ENCODE peak calls at places on chromosomes 1 and 21, in eight cellular contexts. O, K, Q, F, M, V, P and L are unnamed samples.

GRCh38 chr1:91564888-91565700 is 64.4 kb downstream of the CDC7 start:
- DNase-seq in O (no peak), K (no peak), Q (peak; percentile 68), F (no peak), M (no peak), V (no peak), P (no peak), L (no peak)

GRCh38 chr1:11168731-11169130 is 20.4 kb upstream of the ANGPTL7 start:
- DNase-seq in O (no peak), K (no peak), Q (peak; percentile 41), F (no peak), M (no peak), V (no peak), P (no peak), L (no peak)

GRCh38 chr21:16108561-16109070 is 378.8 kb downstream of the USP25 start:
- DNase-seq in O (no peak), K (no peak), Q (peak; percentile 87), F (no peak), M (no peak), V (no peak), P (no peak), L (no peak)

GRCh38 chr1:36085126-36085525 is 1.2 kb downstream of the TEKT2 start:
- DNase-seq in O (peak; percentile 20), K (no peak), Q (no peak), F (no peak), M (no peak), V (no peak), P (no peak), L (no peak)

GRCh38 chr1:47618830-47619229 is 181.0 kb downstream of the FOXD2 start:
- DNase-seq in O (no peak), K (no peak), Q (no peak), F (no peak), M (no peak), V (no peak), P (no peak), L (no peak)

GRCh38 chr1:86150553-86151055 is 6.0 kb downstream of the COL24A1 start:
- DNase-seq in O (no peak), K (no peak), Q (peak; percentile 52), F (no peak), M (no peak), V (no peak), P (no peak), L (no peak)

GRCh38 chr21:42031816-42032215 is 21.7 kb upstream of the ZBTB21 start:
- DNase-seq in O (no peak), K (no peak), Q (no peak), F (no peak), M (no peak), V (no peak), P (no peak), L (no peak)

GRCh38 chr1:89833183-89834077 is 12.6 kb downstream of the LRRC8D start:
- DNase-seq in O (no peak), K (no peak), Q (no peak), F (no peak), M (no peak), V (no peak), P (peak; percentile 17), L (no peak)

GRCh38 chr1:231363624-231364023 is 25.5 kb downstream of the SPRTN start:
- DNase-seq in O (no peak), K (no peak), Q (no peak), F (no peak), M (no peak), V (no peak), P (no peak), L (no peak)

GRCh38 chr1:219085988-219086387 is 87.7 kb upstream of the LYPLAL1 start:
- DNase-seq in O (no peak), K (no peak), Q (peak; percentile 81), F (no peak), M (no peak), V (no peak), P (no peak), L (no peak)

GRCh38 chr1:97654866-97655265 is 266.0 kb downstream of the DPYD start:
- DNase-seq in O (no peak), K (no peak), Q (peak; percentile 88), F (no peak), M (no peak), V (no peak), P (no peak), L (no peak)

GRCh38 chr21:15592271-15592860 is 137.4 kb upstream of the USP25 start:
- DNase-seq in O (no peak), K (no peak), Q (peak; percentile 38), F (peak; percentile 49), M (peak; percentile 65), V (no peak), P (no peak), L (no peak)

GRCh38 chr1:17304155-17304826 is 3.7 kb upstream of the PADI4 start:
- DNase-seq in O (no peak), K (no peak), Q (no peak), F (no peak), M (no peak), V (no peak), P (no peak), L (no peak)

GRCh38 chr1:162919043-162919442 is 58.1 kb upstream of the CCDC190 start:
- DNase-seq in O (no peak), K (no peak), Q (no peak), F (no peak), M (no peak), V (no peak), P (no peak), L (no peak)

GRCh38 chr1:38235705-38236104 is 189.1 kb upstream of the POU3F1 start:
- DNase-seq in O (no peak), K (no peak), Q (peak; percentile 91), F (no peak), M (no peak), V (no peak), P (no peak), L (no peak)

GRCh38 chr1:64856564-64856963 is 109.8 kb downstream of the JAK1 start:
- DNase-seq in O (no peak), K (no peak), Q (no peak), F (no peak), M (no peak), V (no peak), P (peak; percentile 75), L (no peak)

GRCh38 chr1:245459621-245460020 is 304.8 kb downstream of the KIF26B start:
- DNase-seq in O (no peak), K (no peak), Q (no peak), F (no peak), M (no peak), V (no peak), P (no peak), L (no peak)

DNA sequence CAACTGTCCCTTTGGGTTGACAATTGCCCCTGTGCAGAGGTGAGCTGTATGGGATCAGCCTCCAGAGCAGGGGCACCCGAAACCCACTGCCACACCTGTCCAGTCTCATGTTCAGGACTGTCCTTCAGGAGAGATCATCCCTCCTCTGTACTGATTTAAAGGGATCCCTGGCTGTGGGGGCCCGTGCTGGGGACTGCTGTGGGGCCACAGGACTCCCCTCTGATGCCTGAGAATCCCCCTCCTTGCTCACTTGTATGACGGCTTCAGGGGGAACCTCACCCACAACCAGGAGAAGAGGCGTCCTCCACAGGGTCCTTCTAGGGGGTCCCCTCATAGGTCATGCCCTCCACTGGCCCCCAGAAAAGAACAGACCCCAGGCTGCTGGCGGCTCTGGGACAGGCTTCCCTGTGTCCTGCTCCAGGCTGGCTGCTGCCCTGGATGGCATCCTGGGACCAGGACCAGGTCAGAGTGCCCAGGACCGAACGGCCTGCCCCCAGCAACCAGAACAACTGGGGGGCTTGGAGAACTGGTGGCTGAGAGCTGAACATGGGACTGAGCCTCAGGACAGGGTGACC is 77.5 kb upstream of the ACTRT2 start:
- DNase-seq in O (no peak), K (no peak), Q (no peak), F (no peak), M (no peak), V (no peak), P (no peak), L (no peak)
- H3K9me3 ChIP-seq in O (peaks cover 29% of the 10 kb centered on the region), K (no peaks in the 10 kb centered on the region), Q (peaks cover 6% of the 10 kb centered on the region), F (peaks cover 10% of the 10 kb centered on the region), M (peaks cover 10% of the 10 kb centered on the region), V (peaks cover 14% of the 10 kb centered on the region), P (no peaks in the 10 kb centered on the region), L (no peaks in the 10 kb centered on the region)

GRCh38 chr1:71303617-71304041 is 222.8 kb upstream of the ZRANB2 start:
- DNase-seq in O (no peak), K (no peak), Q (peak; percentile 27), F (no peak), M (peak; percentile 65), V (no peak), P (no peak), L (no peak)
- H3K27ac ChIP-seq in O (no peak overlapping the region), K (no peak overlapping the region), Q (no peak overlapping the region), F (no peak overlapping the region), M (peak overlapping the region; percentile 25), V (no peak overlapping the region), P (no peak overlapping the region), L (no peak overlapping the region)

GRCh38 chr1:67415041-67415440 is 15.2 kb downstream of the SERBP1 start:
- DNase-seq in O (no peak), K (no peak), Q (no peak), F (no peak), M (no peak), V (no peak), P (no peak), L (no peak)
- H3K4me3 ChIP-seq in O (no peak overlapping the region), K (no peak overlapping the region), Q (no peak overlapping the region), F (no peak overlapping the region), M (no peak overlapping the region), V (no peak overlapping the region), P (no peak overlapping the region), L (no peak overlapping the region)

GRCh38 chr1:42506576-42506975 is 43.5 kb downstream of the CCDC30 start:
- DNase-seq in O (no peak), K (no peak), Q (no peak), F (no peak), M (no peak), V (no peak), P (no peak), L (no peak)

GRCh38 chr1:42504535-42505128 is 41.5 kb downstream of the CCDC30 start:
- DNase-seq in O (no peak), K (no peak), Q (no peak), F (no peak), M (no peak), V (no peak), P (no peak), L (no peak)
- H3K9me3 ChIP-seq in O (peaks cover 31% of the 10 kb centered on the region), K (peaks cover 15% of the 10 kb centered on the region), Q (no peaks in the 10 kb centered on the region), F (peaks cover 34% of the 10 kb centered on the region), M (no peaks in the 10 kb centered on the region), V (peaks cover 44% of the 10 kb centered on the region), P (peaks cover 58% of the 10 kb centered on the region), L (no peaks in the 10 kb centered on the region)

GRCh38 chr1:56147459-56147858 is 431.9 kb downstream of the PLPP3 start:
- DNase-seq in O (no peak), K (no peak), Q (no peak), F (no peak), M (no peak), V (no peak), P (no peak), L (no peak)
- H3K27ac ChIP-seq in O (peak overlapping the region; percentile 21), K (no peak overlapping the region), Q (no peak overlapping the region), F (no peak overlapping the region), M (no peak overlapping the region), V (no peak overlapping the region), P (no peak overlapping the region), L (no peak overlapping the region)